ENCODE peak calls at places on chromosome 6, in seven cellular contexts. E, B, S, W, I, H and Y are unnamed samples.

GRCh38 chr6:7545509-7546369 is 4.3 kb downstream of the DSP start:
- DNase-seq in B (no peak), H (no peak), E (no peak), S (no peak), W (no peak), I (no peak), Y (no peak)

GRCh38 chr6:6969761-6970223 is 138.0 kb upstream of the RREB1 start:
- DNase-seq in H (no peak), W (no peak), I (no peak), E (peak), B (peak), S (peak), Y (peak)

GRCh38 chr6:89583559-89583958 is 55.0 kb downstream of the LYRM2 start:
- DNase-seq in I (no peak), S (no peak), B (no peak), E (no peak), H (no peak), W (no peak), Y (no peak)

GRCh38 chr6:17816921-17817611 is 110.3 kb upstream of the NUP153 start:
- DNase-seq in H (no peak), W (peak), S (no peak), E (no peak), I (no peak), B (peak), Y (no peak)

GRCh38 chr6:9056556-9056955 is 621.2 kb upstream of the SLC35B3 start:
- DNase-seq in E (no peak), S (no peak), I (no peak), H (no peak), W (no peak), B (no peak), Y (no peak)

GRCh38 chr6:106077170-106077569 is 9.0 kb upstream of the PRDM1 start:
- DNase-seq in W (no peak), E (no peak), I (no peak), S (no peak), B (no peak), H (no peak), Y (no peak)

GRCh38 chr6:6654599-6655575 is 66.4 kb downstream of the LY86 start:
- DNase-seq in E (no peak), S (no peak), W (peak), B (no peak), H (no peak), I (no peak), Y (no peak)

GRCh38 chr6:16430661-16431089 is 192.3 kb downstream of the GMPR start:
- DNase-seq in W (no peak), B (peak), H (no peak), S (no peak), I (no peak), E (no peak), Y (no peak)

GRCh38 chr6:130851026-130851425 is 23.8 kb downstream of the SMLR1 start:
- DNase-seq in I (no peak), W (peak), S (no peak), H (no peak), E (no peak), B (no peak), Y (no peak)

GRCh38 chr6:106534564-106534982 is 94.7 kb downstream of the RTN4IP1 start:
- DNase-seq in H (no peak), W (no peak), E (no peak), S (no peak), B (no peak), I (no peak), Y (no peak)

GRCh38 chr6:147204060-147204785 is at the start of gene STXBP5:
- DNase-seq in E (no peak), S (peak), B (peak), W (peak), I (peak), H (peak), Y (peak)

GRCh38 chr6:125558907-125559306 is 190.5 kb upstream of the HEY2 start:
- DNase-seq in E (no peak), I (no peak), H (no peak), S (no peak), W (no peak), B (no peak), Y (no peak)

GRCh38 chr6:126955621-126956020 is 162.8 kb upstream of the RSPO3 start:
- DNase-seq in W (no peak), H (no peak), E (no peak), I (no peak), S (no peak), B (no peak), Y (no peak)

GRCh38 chr6:18496462-18496861 is 109.3 kb downstream of the RNF144B start:
- DNase-seq in S (no peak), H (no peak), B (no peak), E (no peak), W (peak), I (no peak), Y (no peak)

GRCh38 chr6:143718463-143718862 is 40.7 kb downstream of the PHACTR2 start:
- DNase-seq in S (no peak), B (no peak), I (no peak), H (no peak), W (no peak), E (no peak), Y (no peak)

GRCh38 chr6:95087394-95088097 is 489.8 kb upstream of the MANEA start:
- DNase-seq in E (peak), H (no peak), W (no peak), B (peak), S (no peak), I (no peak), Y (no peak)

GRCh38 chr6:41705329-41705995 is 29.9 kb downstream of the TFEB start:
- DNase-seq in E (no peak), B (no peak), S (no peak), I (no peak), W (no peak), H (no peak), Y (no peak)

GRCh38 chr6:41706876-41707564 is 28.4 kb downstream of the TFEB start:
- DNase-seq in H (no peak), S (no peak), E (no peak), W (no peak), I (no peak), B (no peak), Y (no peak)

GRCh38 chr6:41704656-41705328 is 30.6 kb downstream of the TFEB start:
- DNase-seq in W (no peak), E (no peak), I (no peak), H (no peak), B (no peak), S (peak), Y (peak)

GRCh38 chr6:41707565-41708200 is 27.7 kb downstream of the TFEB start:
- DNase-seq in E (no peak), I (no peak), W (no peak), B (no peak), S (no peak), H (peak), Y (no peak)

DNA sequence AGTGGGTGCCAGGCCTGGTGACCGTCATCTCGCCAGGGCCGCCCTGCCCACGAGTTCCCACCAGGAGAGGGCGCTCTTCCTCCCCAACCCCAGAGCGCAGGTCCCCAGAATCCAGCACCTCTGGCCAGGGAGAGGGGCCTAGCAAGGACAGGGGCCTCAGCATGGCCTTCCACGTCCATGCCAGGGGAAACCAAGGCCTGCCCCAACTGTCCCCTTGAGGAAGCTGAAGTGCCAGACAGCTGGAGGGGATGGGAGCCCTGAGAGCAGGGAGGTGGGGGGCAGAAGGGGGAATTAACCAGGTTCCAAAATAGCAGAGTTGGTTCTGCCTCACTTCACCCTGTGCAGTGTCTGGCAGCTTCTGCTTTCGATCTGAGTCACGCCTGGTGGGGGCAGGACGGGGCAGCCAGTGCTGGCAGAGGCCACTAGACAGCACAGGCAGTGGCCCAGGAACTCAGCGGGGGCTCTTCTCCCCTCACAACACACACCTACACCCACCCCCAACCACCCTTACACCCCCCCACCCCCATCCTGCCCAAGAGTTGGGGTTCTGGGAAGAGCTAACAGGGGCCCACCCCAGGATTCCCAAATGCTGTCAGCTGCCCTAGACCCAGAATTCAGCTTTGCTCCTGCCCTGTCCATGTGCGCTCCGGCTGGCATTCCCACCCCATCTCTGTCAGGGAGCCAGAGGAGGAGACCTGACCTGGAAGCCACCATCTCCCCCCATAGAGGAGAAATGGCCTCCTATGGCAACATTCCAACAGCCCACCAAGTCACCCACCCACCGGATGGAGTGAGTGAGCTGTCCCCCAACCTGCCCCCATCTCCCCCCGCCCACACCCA is 29.2 kb downstream of the TFEB start:
- DNase-seq in W (peak), I (no peak), E (no peak), H (peak), S (peak), B (peak), Y (peak)
- TF ChIP-seq POLR2A in W (no peak), I (no peak), E (no peak), H (no peak), S (no peak), B (no peak), Y (no peak)

GRCh38 chr6:45952546-45952945 is 63.1 kb downstream of the CLIC5 start:
- DNase-seq in E (no peak), W (no peak), S (no peak), B (no peak), I (no peak), H (no peak), Y (no peak)

GRCh38 chr6:45959534-45960195 is 56.0 kb downstream of the CLIC5 start:
- DNase-seq in S (no peak), W (peak), H (no peak), E (no peak), I (no peak), B (no peak), Y (no peak)

GRCh38 chr6:45955597-45955996 is 60.1 kb downstream of the CLIC5 start:
- DNase-seq in E (no peak), W (no peak), I (no peak), B (no peak), S (no peak), H (no peak), Y (no peak)

GRCh38 chr6:45956663-45957062 is 59.0 kb downstream of the CLIC5 start:
- DNase-seq in B (no peak), H (no peak), I (no peak), S (no peak), E (no peak), W (no peak), Y (no peak)

GRCh38 chr6:45956176-45956575 is 59.5 kb downstream of the CLIC5 start:
- DNase-seq in E (no peak), S (no peak), B (no peak), W (no peak), I (no peak), H (no peak), Y (no peak)
- TF ChIP-seq POLR2AphosphoS5 in E (no peak), S (no peak), B (no peak), W (no peak), I (no peak), H (no peak), Y (no peak)

DNA sequence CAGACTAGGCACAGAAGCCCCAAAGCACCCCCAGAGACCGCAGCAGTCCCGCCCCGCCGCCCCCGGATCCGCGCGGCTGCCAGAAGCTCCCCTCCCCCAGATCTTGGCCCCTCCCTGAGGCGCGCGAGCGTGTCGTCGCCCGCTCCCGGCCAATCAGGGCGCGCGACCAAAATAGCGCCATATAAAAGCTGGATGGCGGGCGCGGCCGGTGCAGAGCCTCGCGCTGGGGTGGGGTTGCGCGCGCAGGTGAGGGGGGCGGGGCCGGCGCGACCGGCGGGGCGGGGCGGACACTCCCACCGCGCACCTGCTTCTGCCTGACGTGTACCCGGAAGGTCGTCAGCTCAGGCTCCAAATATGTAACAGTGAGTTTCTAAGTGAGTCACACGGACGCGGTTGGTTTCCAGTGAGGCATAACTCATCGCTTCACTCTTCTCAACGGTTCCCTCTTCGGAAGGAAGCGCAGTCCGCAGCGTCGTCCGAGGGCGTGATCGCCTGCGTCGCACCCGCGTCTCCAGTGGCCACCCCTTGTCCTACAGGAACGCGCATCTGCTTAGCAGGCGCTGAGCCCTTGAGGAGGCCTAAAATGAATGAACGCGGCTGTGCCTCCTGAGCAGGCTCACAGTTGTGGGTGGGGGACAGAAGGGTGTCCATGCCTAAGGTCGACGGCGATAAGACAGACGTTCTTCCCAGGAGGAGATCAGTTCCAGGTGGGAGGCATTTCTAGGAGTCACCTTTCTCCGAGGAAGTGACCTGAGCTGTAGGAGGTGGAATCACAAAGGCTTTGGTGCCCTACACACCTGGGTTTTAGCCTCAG is 50.6 kb upstream of the EZR start:
- DNase-seq in I (peak), H (peak), W (peak), S (peak), E (peak), B (no peak), Y (peak)
- TF ChIP-seq POLR2A in I (peak), H (peak), W (no peak), S (peak), E (peak), B (no peak), Y (peak)

DNA sequence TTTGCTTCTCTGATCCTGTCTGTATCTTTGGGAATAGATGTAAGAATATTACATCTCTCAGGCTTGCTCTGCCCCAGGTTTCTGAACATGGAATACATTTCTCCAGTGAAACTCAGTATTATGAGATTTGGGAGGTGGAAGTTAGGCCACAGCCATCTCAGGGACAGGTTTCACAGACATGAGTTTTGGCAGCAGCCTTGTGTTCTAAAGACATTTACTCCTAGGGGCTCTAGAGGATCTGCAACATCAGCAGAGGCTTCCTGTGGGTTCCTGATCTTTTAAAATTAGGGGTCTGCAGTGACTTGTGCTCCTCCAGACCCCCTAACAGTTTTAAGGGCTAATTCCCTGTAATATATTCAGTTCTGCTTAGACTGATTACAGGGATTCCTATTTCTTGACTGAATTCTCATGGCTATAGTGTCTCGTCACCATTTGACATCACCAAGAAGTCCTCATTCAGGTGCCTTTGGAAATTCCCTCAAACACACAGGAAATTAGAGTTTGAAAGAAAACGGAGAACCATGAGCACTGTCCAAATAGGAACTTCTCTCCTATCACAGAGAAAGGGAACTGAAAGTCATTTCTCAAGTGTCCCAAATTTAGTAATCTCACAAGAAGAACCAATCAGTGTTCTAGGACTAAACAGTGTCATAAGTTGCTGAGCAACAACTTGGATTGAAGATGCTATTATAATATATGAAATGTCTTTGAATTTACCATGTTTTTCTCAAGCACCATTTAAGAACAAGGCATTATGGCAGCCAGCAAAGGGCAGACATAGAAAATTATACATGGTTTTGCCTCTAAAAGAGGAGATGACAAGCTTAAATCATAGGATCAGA is 2.5 kb upstream of the HLA-DRA start:
- DNase-seq in S (no peak), W (peak), I (no peak), E (no peak), H (no peak), B (no peak), Y (no peak)
- TF ChIP-seq POLR2AphosphoS5 in S (no peak), W (no peak), I (no peak), E (no peak), H (no peak), B (no peak), Y (no peak)

DNA sequence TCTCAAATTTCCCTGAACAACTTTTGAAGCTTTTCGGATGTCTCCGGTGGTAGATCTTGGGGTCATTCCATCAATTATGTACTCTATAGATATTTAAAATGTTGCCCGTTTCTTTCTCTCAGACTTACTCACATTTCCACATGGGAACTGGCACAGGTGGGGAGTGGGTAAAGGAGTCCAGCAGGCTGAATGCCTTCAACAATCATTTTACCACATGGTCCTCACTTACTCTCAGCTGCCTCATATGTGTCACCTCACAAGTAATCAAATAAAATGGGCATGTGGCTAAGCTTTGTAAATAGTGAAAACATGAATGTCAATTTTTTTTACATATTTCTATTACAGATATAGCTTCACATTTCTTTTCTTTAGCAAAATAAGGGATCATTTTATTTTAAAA is 677 bp downstream of the HLA-DQA1 start:
- DNase-seq in I (no peak), W (no peak), S (no peak), B (no peak), H (no peak), E (no peak), Y (no peak)
- TF ChIP-seq POLR2A in I (no peak), W (no peak), S (no peak), B (no peak), H (no peak), E (no peak), Y (no peak)

GRCh38 chr6:322205-322930 is 30.1 kb downstream of the DUSP22 start:
- DNase-seq in S (no peak), E (no peak), I (no peak), H (no peak), B (no peak), W (no peak), Y (peak)
- TF ChIP-seq POLR2AphosphoS5 in S (no peak), E (no peak), I (no peak), H (no peak), B (no peak), W (no peak), Y (no peak)

GRCh38 chr6:3162067-3162497 is 4.7 kb upstream of the TUBB2A start:
- DNase-seq in W (no peak), E (no peak), B (no peak), H (no peak), I (no peak), S (no peak), Y (no peak)

GRCh38 chr6:3159805-3160781 is 2.7 kb upstream of the TUBB2A start:
- DNase-seq in H (no peak), W (no peak), I (peak), S (peak), E (peak), B (peak), Y (peak)

GRCh38 chr6:3162565-3163247 is 5.4 kb upstream of the TUBB2A start:
- DNase-seq in H (peak), I (no peak), B (peak), S (peak), E (peak), W (peak), Y (peak)

GRCh38 chr6:3152689-3153088 is 4.7 kb downstream of the TUBB2A start:
- DNase-seq in I (no peak), S (no peak), W (no peak), H (no peak), B (no peak), E (no peak), Y (no peak)

DNA sequence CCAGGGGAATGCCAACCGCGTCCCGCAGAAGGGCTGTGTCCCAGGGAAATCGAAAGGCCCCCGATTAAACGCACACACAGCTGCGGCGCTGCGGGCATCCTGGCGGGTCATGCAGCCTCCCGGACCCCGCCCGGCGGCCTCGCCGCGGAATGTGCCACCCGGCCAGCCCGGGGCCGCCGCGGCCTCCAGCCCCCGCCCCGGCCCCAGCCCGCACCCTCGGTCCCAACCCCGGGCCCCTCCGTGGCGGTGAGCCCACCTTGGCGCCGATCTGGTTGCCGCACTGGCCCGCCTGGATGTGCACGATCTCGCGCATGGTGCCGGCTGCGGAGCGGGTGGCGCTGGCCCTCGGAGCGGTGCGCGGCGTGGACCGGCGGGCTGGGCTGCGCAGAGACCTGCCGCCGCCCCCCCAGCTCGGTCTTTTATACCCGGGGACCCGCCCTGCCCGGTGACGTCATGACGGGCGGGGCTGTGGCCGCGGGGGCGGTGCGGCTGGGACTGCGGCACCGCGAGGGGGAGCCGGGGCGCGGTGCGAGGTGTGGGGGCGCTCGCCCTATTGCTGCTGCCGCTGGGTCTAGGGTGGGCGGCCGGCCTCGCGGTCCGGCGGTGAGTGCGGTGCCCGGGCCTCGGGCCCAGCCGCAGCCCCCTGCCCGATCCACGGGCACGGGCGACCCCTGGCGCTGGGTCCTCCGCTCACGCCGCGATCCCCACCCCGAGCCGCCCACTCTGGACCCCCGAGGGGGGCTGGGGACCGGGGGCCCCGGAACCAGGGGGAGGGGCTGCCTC is at the start of gene TUBB2A:
- DNase-seq in I (peak), B (peak), H (peak), S (peak), E (peak), W (peak), Y (peak)
- TF ChIP-seq POLR2A in I (peak), B (peak), H (peak), S (no peak), E (peak), W (peak), Y (peak)

GRCh38 chr6:34115396-34116314 is 30.2 kb downstream of the GRM4 start:
- DNase-seq in B (no peak), H (no peak), W (peak), I (no peak), S (no peak), E (no peak), Y (no peak)
- TF ChIP-seq POLR2AphosphoS5 in B (no peak), H (no peak), W (no peak), I (no peak), S (no peak), E (no peak), Y (no peak)